ENCODE peak calls at places on chromosomes 3 and 15, in four cellular contexts. G is K562, B is GM12878, E is HepG2. O is an unnamed sample.

GRCh38 chr3:133965906-133966305 is 63.8 kb downstream of the SLCO2A1 start:
- DNase-seq in G (no peak), B (no peak), E (no peak), O (no peak)

GRCh38 chr3:74352166-74352565 is 262.3 kb downstream of the CNTN3 start:
- DNase-seq in G (no peak), B (no peak), E (no peak), O (no peak)

GRCh38 chr3:122169911-122170310 is 13.6 kb upstream of the CASR start:
- DNase-seq in G (no peak), B (no peak), E (no peak), O (no peak)

GRCh38 chr3:112132975-112133448 is at the start of gene GCSAM:
- DNase-seq in G (no peak), B (peak; percentile 100), E (no peak), O (no peak)

GRCh38 chr3:31219131-31219843 is 313.4 kb upstream of the STT3B start:
- DNase-seq in G (no peak), B (peak; percentile 84), E (no peak), O (no peak)

GRCh38 chr15:67359431-67360082 is 105.0 kb downstream of the IQCH start:
- DNase-seq in G (no peak), B (no peak), E (peak; percentile 22), O (no peak)

GRCh38 chr3:126051234-126051633 is 32.7 kb downstream of the SLC41A3 start:
- DNase-seq in G (no peak), B (no peak), E (no peak), O (no peak)

GRCh38 chr15:50234764-50235163 is 30.8 kb downstream of the HDC start:
- DNase-seq in G (no peak), B (no peak), E (no peak), O (no peak)

GRCh38 chr3:185422677-185423076 is 59.7 kb downstream of the MAP3K13 start:
- DNase-seq in G (no peak), B (no peak), E (no peak), O (no peak)

GRCh38 chr15:101447561-101448071 is 41.9 kb downstream of the PCSK6 start:
- DNase-seq in G (no peak), B (no peak), E (no peak), O (no peak)

GRCh38 chr15:84685304-84685703 is 27.3 kb upstream of the NMB start:
- DNase-seq in G (no peak), B (no peak), E (no peak), O (no peak)

GRCh38 chr15:101146118-101146702 is 105.6 kb downstream of the CHSY1 start:
- DNase-seq in G (no peak), B (no peak), E (no peak), O (no peak)

GRCh38 chr3:100954990-100955389 is 38.2 kb downstream of the ABI3BP start:
- DNase-seq in G (no peak), B (no peak), E (no peak), O (no peak)

GRCh38 chr15:67196222-67196621 is 58.2 kb downstream of the AAGAB start:
- DNase-seq in G (no peak), B (no peak), E (no peak), O (peak; percentile 44)

GRCh38 chr15:90930861-90931629 is 1.3 kb downstream of the HDDC3 start:
- DNase-seq in G (no peak), B (no peak), E (no peak), O (no peak)

GRCh38 chr15:59587085-59587826 is 24.3 kb upstream of the GCNT3 start:
- DNase-seq in G (no peak), B (no peak), E (no peak), O (no peak)

GRCh38 chr15:77630956-77631789 is 1.5 kb downstream of the LINGO1 start:
- DNase-seq in G (peak; percentile 32), B (no peak), E (no peak), O (no peak)

GRCh38 chr3:128491071-128491899 is 1.7 kb downstream of the GATA2 start:
- DNase-seq in G (no peak), B (no peak), E (no peak), O (no peak)

GRCh38 chr3:128494152-128494650 is 1.2 kb upstream of the GATA2 start:
- DNase-seq in G (no peak), B (no peak), E (no peak), O (no peak)

GRCh38 chr3:128493221-128494151 is 485 bp upstream of the GATA2 start:
- DNase-seq in G (peak; percentile 36), B (no peak), E (no peak), O (no peak)

GRCh38 chr3:128491900-128492352 is 1.1 kb downstream of the GATA2 start:
- DNase-seq in G (no peak), B (no peak), E (no peak), O (no peak)

DNA sequence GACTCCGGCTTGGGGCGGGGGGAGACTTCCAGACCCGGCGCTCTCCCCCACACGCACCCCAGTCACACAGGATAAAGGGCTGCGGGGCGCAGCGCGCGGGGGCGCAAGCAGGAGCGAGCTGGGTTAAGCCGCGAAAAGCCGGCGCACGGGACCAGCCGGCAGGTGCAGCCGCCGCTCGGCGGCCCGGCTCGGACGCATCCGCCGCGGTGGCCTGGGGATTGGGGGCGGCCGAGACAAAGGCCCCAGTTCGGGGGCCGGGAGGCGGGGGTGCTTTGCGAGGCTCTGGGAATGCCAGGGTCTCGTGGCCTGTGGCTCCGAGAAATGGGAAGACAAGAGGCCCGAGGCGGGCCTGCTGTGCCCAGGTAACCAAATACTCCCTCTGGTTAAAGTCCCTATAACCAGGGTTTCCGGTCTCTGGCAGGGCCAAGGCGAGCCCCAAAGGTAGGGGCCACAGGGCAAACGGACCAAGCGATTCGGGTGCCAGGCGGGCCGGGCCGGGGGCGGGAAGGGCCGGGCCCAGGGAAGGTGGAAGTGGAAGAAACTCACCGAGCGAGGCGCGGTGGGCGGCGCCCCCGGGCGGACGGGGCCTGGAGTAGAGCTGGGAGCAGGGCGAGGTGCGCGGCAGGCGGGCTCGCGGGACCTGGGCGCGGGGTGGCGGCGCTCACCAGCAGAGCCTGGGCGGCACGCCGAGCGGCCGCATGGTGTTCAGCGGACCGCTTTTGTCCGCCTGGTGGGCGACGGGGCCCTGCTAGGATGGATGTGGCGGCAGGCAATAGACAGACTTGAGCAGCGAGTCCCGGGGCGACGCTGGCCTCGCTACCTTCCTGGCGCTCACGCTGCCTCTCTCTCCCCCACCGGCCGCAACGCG is at the start of gene GATA2:
- DNase-seq in G (peak; percentile 29), B (no peak), E (no peak), O (no peak)
- TF ChIP-seq CTCF in G (peak; percentile 25), B (no peak), E (peak; percentile 71), O (no peak)

DNA sequence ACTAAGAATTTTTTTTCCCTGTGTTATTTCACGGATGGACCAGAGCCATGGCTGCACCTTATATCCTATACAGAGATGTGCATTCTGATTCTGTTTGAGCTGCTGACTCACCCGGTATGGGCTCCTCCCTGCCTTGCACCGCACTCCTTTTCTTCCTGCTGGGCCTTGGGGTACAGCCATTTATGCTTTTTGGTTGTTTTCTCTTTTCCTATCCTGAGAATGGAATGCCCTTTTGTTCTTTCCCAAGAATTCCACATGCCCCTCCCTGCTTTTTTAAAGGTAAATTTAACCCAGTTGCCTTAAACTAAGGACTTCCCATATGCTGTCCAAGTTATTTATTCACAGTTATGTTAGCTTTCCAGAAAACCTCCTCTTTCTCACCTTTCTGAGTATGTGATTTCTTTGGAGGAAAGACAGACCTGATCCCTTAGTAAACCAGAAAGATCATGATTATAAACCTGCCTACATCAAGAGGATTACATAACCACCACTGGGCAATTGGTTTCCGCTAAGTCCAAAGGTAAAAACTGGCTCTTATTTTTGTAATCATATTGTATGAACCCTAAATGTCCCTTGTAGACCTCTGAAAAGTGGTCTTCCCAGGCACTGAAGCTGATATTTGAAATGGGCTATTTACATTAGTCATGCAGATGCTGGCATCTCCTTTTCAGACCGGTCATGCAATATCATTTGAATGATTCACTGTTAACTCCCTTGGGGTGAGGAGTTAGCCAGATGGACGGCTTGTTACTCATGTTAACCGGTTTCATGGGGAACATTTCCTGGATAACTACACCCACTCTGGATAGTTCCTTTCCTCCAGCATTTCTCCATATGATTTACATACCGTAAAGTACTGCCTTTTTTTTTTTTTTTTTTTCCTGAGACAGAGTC is 45.5 kb downstream of the TMOD3 start:
- DNase-seq in G (peak; percentile 30), B (no peak), E (peak; percentile 29), O (peak; percentile 85)
- TF ChIP-seq CEBPB in G (no peak), B (no peak), E (no peak), O (peak; percentile 70)

GRCh38 chr3:104005815-104006214 is 1360.9 kb upstream of the ALCAM start:
- DNase-seq in G (no peak), B (no peak), E (peak; percentile 35), O (no peak)
- TF ChIP-seq MYC in G (no peak), B (no peak), E (no peak), O (no peak)

GRCh38 chr3:146640361-146640760 is 35.2 kb upstream of the PLSCR5 start:
- DNase-seq in G (no peak), B (no peak), E (no peak), O (no peak)

GRCh38 chr3:146636881-146637280 is 31.7 kb upstream of the PLSCR5 start:
- DNase-seq in G (no peak), B (no peak), E (no peak), O (no peak)

GRCh38 chr3:146637871-146638270 is 32.7 kb upstream of the PLSCR5 start:
- DNase-seq in G (no peak), B (no peak), E (peak; percentile 91), O (no peak)

GRCh38 chr3:146640955-146641867 is 36.1 kb upstream of the PLSCR5 start:
- DNase-seq in G (peak; percentile 26), B (no peak), E (peak; percentile 56), O (peak; percentile 61)

GRCh38 chr3:146638718-146639117 is 33.6 kb upstream of the PLSCR5 start:
- DNase-seq in G (no peak), B (no peak), E (no peak), O (no peak)
- TF ChIP-seq CTCF in G (no peak), B (peak; percentile 28), E (no peak), O (peak; percentile 51)

DNA sequence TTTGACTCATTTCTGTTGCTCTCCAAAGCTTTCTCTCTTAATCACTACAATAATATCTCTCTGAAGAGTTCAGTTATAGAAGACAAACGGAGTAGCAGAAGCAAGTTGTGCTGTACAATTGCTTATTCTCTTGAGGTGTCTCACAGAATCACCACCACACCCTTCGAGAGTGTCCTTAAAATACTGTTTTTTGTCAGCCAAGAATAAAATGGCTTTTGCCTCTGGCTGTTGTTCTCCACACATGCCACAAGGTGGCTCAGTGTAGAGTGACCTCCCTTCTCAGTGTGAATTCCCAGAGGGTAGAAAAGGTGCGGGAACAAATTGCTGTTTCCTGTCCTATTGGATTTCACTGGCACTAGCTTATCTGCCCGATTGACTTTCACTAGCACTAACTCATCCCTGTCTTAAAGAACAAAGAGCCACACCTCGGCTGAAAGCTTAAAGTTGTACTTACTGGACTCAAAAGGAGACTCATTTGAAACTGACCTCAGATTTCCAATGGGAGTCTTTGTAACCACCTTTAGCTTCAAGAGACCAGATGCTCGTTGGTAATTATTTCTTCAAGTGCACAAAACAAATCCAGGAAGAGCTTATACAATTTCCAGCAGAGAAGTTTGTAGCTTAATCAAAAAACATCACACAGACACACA is 134.3 kb upstream of the SATB1 start:
- DNase-seq in G (no peak), B (no peak), E (peak; percentile 9), O (peak; percentile 7)
- TF ChIP-seq CEBPB in G (no peak), B (no peak), E (no peak), O (no peak)